ENCODE peak calls at places on chromosomes 3 and 15, in ten cellular contexts. E is CD4-positive, alpha-beta memory T cell; K is activated naive CD8-positive, alpha-beta T cell treated with anti-CD3 and anti-CD28 coated beads for 36 hours; R is AG20443; A is NB4; N is neural progenitor cell; C is GM23248; X is naive thymus-derived CD4-positive, alpha-beta T cell; P is T-cell; O is EL. D is an unnamed sample.

GRCh38 chr3:98855811-98856400 is 45.6 kb downstream of the DCBLD2 start:
- DNase-seq in E (no peak), K (no peak), R (peak; percentile 80), A (no peak), N (no peak), C (peak; percentile 98), X (no peak), P (no peak), O (peak; percentile 88), D (peak; percentile 88)

GRCh38 chr3:76765526-76765925 is 274.4 kb upstream of the ROBO2 start:
- DNase-seq in E (no peak), K (no peak), R (no peak), A (no peak), N (no peak), C (no peak), X (no peak), P (no peak), O (no peak), D (no peak)

GRCh38 chr3:42120866-42121265 is 29.7 kb downstream of the TRAK1 start:
- DNase-seq in E (no peak), K (no peak), R (no peak), A (no peak), N (no peak), C (no peak), X (no peak), P (no peak), O (no peak), D (peak; percentile 3)

GRCh38 chr3:174229916-174230315 is 629.2 kb upstream of the NAALADL2 start:
- DNase-seq in E (no peak), K (no peak), R (no peak), A (no peak), N (no peak), C (peak; percentile 31), X (no peak), P (no peak), O (peak; percentile 18), D (no peak)

GRCh38 chr3:197454014-197454413 is 101.8 kb downstream of the BDH1 start:
- DNase-seq in E (peak; percentile 11), K (no peak), R (no peak), A (peak; percentile 33), N (no peak), C (peak; percentile 36), X (peak; percentile 13), P (no peak), O (no peak), D (no peak)

GRCh38 chr3:71189480-71189879 is 394.0 kb downstream of the FOXP1 start:
- DNase-seq in E (no peak), K (peak; percentile 20), R (peak; percentile 11), A (no peak), N (no peak), C (peak; percentile 31), X (no peak), P (no peak), O (peak; percentile 54), D (peak; percentile 52)

GRCh38 chr15:67809441-67809840 is 15.9 kb upstream of the SKOR1 start:
- DNase-seq in E (no peak), K (no peak), R (no peak), A (no peak), N (no peak), C (no peak), X (no peak), P (no peak), O (no peak), D (no peak)

GRCh38 chr3:151838574-151839312 is 24.8 kb downstream of the AADAC start:
- DNase-seq in E (peak; percentile 32), K (peak; percentile 9), R (peak; percentile 61), A (peak; percentile 82), N (peak; percentile 86), C (peak; percentile 93), X (peak; percentile 6), P (peak; percentile 4), O (peak; percentile 80), D (peak; percentile 89)

GRCh38 chr3:183213941-183214612 is 39.0 kb upstream of the B3GNT5 start:
- DNase-seq in E (no peak), K (no peak), R (no peak), A (no peak), N (no peak), C (no peak), X (no peak), P (no peak), O (no peak), D (no peak)

GRCh38 chr3:46869440-46869839 is 6.2 kb upstream of the MYL3 start:
- DNase-seq in E (no peak), K (no peak), R (no peak), A (no peak), N (no peak), C (peak; percentile 30), X (no peak), P (no peak), O (no peak), D (no peak)

GRCh38 chr3:75329713-75330112 is 334.4 kb upstream of the FRG2C start:
- DNase-seq in E (no peak), K (no peak), R (no peak), A (no peak), N (peak; percentile 3), C (no peak), X (no peak), P (no peak), O (no peak), D (no peak)

GRCh38 chr15:42890161-42890913 is 30.2 kb downstream of the TTBK2 start:
- DNase-seq in E (no peak), K (no peak), R (peak; percentile 73), A (no peak), N (no peak), C (peak; percentile 64), X (no peak), P (no peak), O (peak; percentile 93), D (peak; percentile 86)

GRCh38 chr3:2968475-2968874 is 141.7 kb downstream of the IL5RA start:
- DNase-seq in E (no peak), K (no peak), R (no peak), A (no peak), N (no peak), C (no peak), X (no peak), P (no peak), O (no peak), D (no peak)

GRCh38 chr3:52525666-52526065 is 8.0 kb downstream of the NT5DC2 start:
- DNase-seq in E (no peak), K (no peak), R (no peak), A (no peak), N (no peak), C (no peak), X (no peak), P (no peak), O (no peak), D (no peak)

GRCh38 chr3:52494446-52494845 is 692 bp upstream of the STAB1 start:
- DNase-seq in E (no peak), K (no peak), R (no peak), A (no peak), N (no peak), C (no peak), X (no peak), P (no peak), O (no peak), D (no peak)

GRCh38 chr15:41559489-41560177 is 621 bp downstream of the TYRO3 start:
- DNase-seq in E (no peak), K (no peak), R (peak; percentile 45), A (peak; percentile 24), N (peak; percentile 68), C (peak; percentile 38), X (peak; percentile 10), P (peak; percentile 8), O (peak; percentile 16), D (peak; percentile 20)

GRCh38 chr3:120170223-120170622 is 76.0 kb upstream of the GSK3B start:
- DNase-seq in E (no peak), K (no peak), R (peak; percentile 45), A (no peak), N (no peak), C (peak; percentile 95), X (no peak), P (no peak), O (peak; percentile 91), D (peak; percentile 97)

GRCh38 chr3:14633417-14633816 is 18.1 kb upstream of the CCDC174 start:
- DNase-seq in E (no peak), K (no peak), R (no peak), A (no peak), N (no peak), C (no peak), X (no peak), P (no peak), O (no peak), D (no peak)

GRCh38 chr3:127787556-127787955 is 34.8 kb downstream of the MGLL start:
- DNase-seq in E (no peak), K (no peak), R (no peak), A (no peak), N (no peak), C (no peak), X (no peak), P (no peak), O (no peak), D (no peak)

GRCh38 chr15:81256916-81257315 is 60.2 kb downstream of the IL16 start:
- DNase-seq in E (no peak), K (no peak), R (peak; percentile 63), A (peak; percentile 37), N (peak; percentile 38), C (peak; percentile 75), X (no peak), P (no peak), O (peak; percentile 25), D (peak; percentile 38)

GRCh38 chr3:188948658-188949400 is 222.9 kb upstream of the TPRG1 start:
- DNase-seq in E (no peak), K (no peak), R (peak; percentile 46), A (peak; percentile 39), N (no peak), C (peak; percentile 95), X (no peak), P (no peak), O (peak; percentile 92), D (peak; percentile 96)

GRCh38 chr3:39216176-39216790 is 23.9 kb upstream of the XIRP1 start:
- DNase-seq in E (no peak), K (no peak), R (no peak), A (peak; percentile 84), N (no peak), C (no peak), X (no peak), P (no peak), O (no peak), D (no peak)

D was measured in ELR.